ENCODE peak calls at places on chromosome 22, in six cellular contexts. G is NCI-H1092; H is adipocyte; K is lower leg skin; O is NB4; J is activated CD4-positive, alpha-beta T cell treated with anti-CD3 and anti-CD28 coated beads for 4 hours. Z is an unnamed sample.

GRCh38 chr22:35219012-35219411 is 38.3 kb upstream of the HMGXB4 start:
- DNase-seq in J (no peak), K (no peak), H (peak), G (no peak), O (no peak), Z (no peak)

GRCh38 chr22:35844886-35845285 is 127.2 kb downstream of the APOL5 start:
- DNase-seq in J (no peak), K (no peak), H (no peak), G (no peak), O (no peak), Z (no peak)

GRCh38 chr22:23065069-23065451 is 5.3 kb upstream of the GNAZ start:
- DNase-seq in K (peak), G (no peak), J (no peak), O (no peak), H (no peak), Z (no peak)

GRCh38 chr22:47835726-47836125 is 1073.3 kb downstream of the TBC1D22A start:
- DNase-seq in G (no peak), O (no peak), H (peak), J (no peak), K (no peak), Z (no peak)

GRCh38 chr22:30878516-30879365 is 89.8 kb downstream of the MORC2 start:
- DNase-seq in K (no peak), J (no peak), O (no peak), G (no peak), H (no peak), Z (no peak)

GRCh38 chr22:38228326-38228872 is 26.6 kb downstream of the MAFF start:
- DNase-seq in K (no peak), J (no peak), O (no peak), H (peak), G (no peak), Z (no peak)

GRCh38 chr22:44362249-44363040 is 49.7 kb upstream of the SHISAL1 start:
- DNase-seq in H (peak), J (no peak), G (no peak), O (no peak), K (no peak), Z (no peak)

GRCh38 chr22:29268511-29269229 is 602 bp downstream of the EWSR1 start:
- DNase-seq in H (peak), O (peak), K (peak), J (no peak), G (peak), Z (peak)

GRCh38 chr22:39215430-39216142 is 29.2 kb downstream of the PDGFB start:
- DNase-seq in H (no peak), G (no peak), O (no peak), K (peak), J (peak), Z (peak)

GRCh38 chr22:22666307-22667091 is 22.1 kb downstream of the GGTLC2 start:
- DNase-seq in H (peak), G (no peak), O (peak), J (no peak), K (peak), Z (peak)

GRCh38 chr22:46803031-46803880 is 40.8 kb downstream of the TBC1D22A start:
- DNase-seq in O (peak), J (peak), H (peak), G (no peak), K (peak), Z (peak)

GRCh38 chr22:36304429-36304828 is 51.5 kb downstream of the APOL1 start:
- DNase-seq in J (no peak), K (no peak), O (no peak), H (no peak), G (no peak), Z (no peak)

GRCh38 chr22:41828516-41828915 is 4.4 kb upstream of the SREBF2 start:
- DNase-seq in J (no peak), O (no peak), H (no peak), G (peak), K (no peak), Z (no peak)

GRCh38 chr22:20588092-20588842 is 80.9 kb downstream of the MED15 start:
- DNase-seq in O (no peak), J (no peak), H (no peak), G (no peak), K (no peak), Z (no peak)

GRCh38 chr22:47437110-47437509 is 674.7 kb downstream of the TBC1D22A start:
- DNase-seq in H (no peak), J (no peak), K (no peak), O (no peak), G (no peak), Z (no peak)

GRCh38 chr22:48948575-48949170 is 879.0 kb downstream of the BRD1 start:
- DNase-seq in G (no peak), K (peak), J (no peak), H (no peak), O (no peak), Z (no peak)

GRCh38 chr22:20438678-20439492 is 1.3 kb upstream of the SCARF2 start:
- DNase-seq in J (no peak), H (peak), K (peak), G (no peak), O (no peak), Z (no peak)

GRCh38 chr22:27462190-27462589 is 339.4 kb downstream of the MN1 start:
- DNase-seq in O (no peak), J (no peak), H (no peak), G (peak), K (no peak), Z (no peak)

GRCh38 chr22:42978453-42979103 is 36.4 kb downstream of the PACSIN2 start:
- DNase-seq in G (no peak), J (no peak), H (peak), K (no peak), O (no peak), Z (no peak)

GRCh38 chr22:24435861-24436351 is 8.5 kb downstream of the ADORA2A start:
- DNase-seq in O (no peak), J (no peak), H (no peak), G (no peak), K (no peak), Z (no peak)

GRCh38 chr22:38657248-38657909 is 941 bp downstream of the CBY1 start:
- DNase-seq in G (no peak), J (peak), K (no peak), O (peak), H (peak), Z (peak)

GRCh38 chr22:35102663-35103062 is 36.7 kb downstream of the ISX start:
- DNase-seq in K (peak), O (peak), J (no peak), G (no peak), H (peak), Z (peak)

GRCh38 chr22:50191041-50191740 is 5.5 kb downstream of the TRABD start:
- DNase-seq in K (no peak), J (peak), H (peak), O (peak), G (no peak), Z (peak)

GRCh38 chr22:37193629-37194191 is 5.7 kb upstream of the C1QTNF6 start:
- DNase-seq in H (no peak), O (peak), J (peak), K (peak), G (no peak), Z (peak)

GRCh38 chr22:40193429-40194421 is 16.0 kb downstream of the TNRC6B start:
- DNase-seq in H (peak), O (no peak), K (peak), J (no peak), G (no peak), Z (peak)

GRCh38 chr22:25081409-25081824 is 118.2 kb upstream of the CRYBB3 start:
- DNase-seq in O (peak), J (peak), K (no peak), H (peak), G (no peak), Z (peak)

GRCh38 chr22:47107431-47107830 is 345.0 kb downstream of the TBC1D22A start:
- DNase-seq in G (no peak), O (no peak), K (no peak), H (peak), J (no peak), Z (no peak)

GRCh38 chr22:47435204-47435487 is 672.7 kb downstream of the TBC1D22A start:
- DNase-seq in H (no peak), J (no peak), G (no peak), O (no peak), K (no peak), Z (no peak)

GRCh38 chr22:24219750-24220149 is 25.1 kb downstream of the GGT5 start:
- DNase-seq in G (no peak), K (no peak), O (no peak), J (no peak), H (no peak), Z (no peak)

GRCh38 chr22:46674367-46674781 is 54.2 kb downstream of the GRAMD4 start:
- DNase-seq in J (peak), H (no peak), K (peak), G (no peak), O (no peak), Z (peak)

GRCh38 chr22:23217171-23218052 is 37.1 kb downstream of the BCR start:
- DNase-seq in J (no peak), G (no peak), K (no peak), H (no peak), O (peak), Z (no peak)

GRCh38 chr22:50270302-50271010 is at the start of gene MAPK11:
- DNase-seq in K (peak), G (no peak), H (peak), O (peak), J (peak), Z (peak)

GRCh38 chr22:33515733-33516297 is 404.5 kb downstream of the LARGE1 start:
- DNase-seq in G (peak), O (no peak), H (no peak), K (no peak), J (no peak), Z (no peak)

GRCh38 chr22:36853407-36854099 is 7.3 kb upstream of the NCF4 start:
- DNase-seq in G (peak), J (peak), K (peak), H (peak), O (peak), Z (peak)

GRCh38 chr22:42277988-42278776 is 7.7 kb upstream of the TCF20 start:
- DNase-seq in H (peak), J (no peak), O (no peak), K (peak), G (no peak), Z (no peak)

GRCh38 chr22:45865561-45866397 is 111.2 kb downstream of the WNT7B start:
- DNase-seq in K (no peak), J (no peak), G (no peak), H (no peak), O (no peak), Z (no peak)

GRCh38 chr22:30947821-30948454 is 20.6 kb downstream of the MORC2 start:
- DNase-seq in G (no peak), J (no peak), K (no peak), H (peak), O (peak), Z (peak)

GRCh38 chr22:46763051-46763705 is 728 bp downstream of the TBC1D22A start:
- DNase-seq in K (peak), J (no peak), H (peak), O (peak), G (no peak), Z (peak)

Z was measured in KBM-7.